ENCODE peak calls at places on chromosomes 11 and 22, in ten cellular contexts. A is MM.1S; W is coronary artery; Q is small intestine; K is posterior vena cava; M is HCEC 1CT; F is astrocyte of the cerebellum; R is thoracic aorta; Z is activated naive CD4-positive, alpha-beta T cell treated with anti-CD3 and anti-CD28 coated beads for 36 hours; X is stimulated activated CD4-positive, alpha-beta T cell treated with anti-CD3 and anti-CD28 coated beads, Interleukin-15, amount 100 ng/mL, for 24 hours. I is an unnamed sample.

GRCh38 chr22:32607086-32607485 is 132.5 kb downstream of the FBXO7 start:
- DNase-seq in K (peak; percentile 37), R (no peak), Q (no peak), W (no peak), Z (no peak), X (no peak), M (no peak), A (no peak), F (no peak), I (no peak)

GRCh38 chr22:46376908-46377565 is 41.5 kb downstream of the TRMU start:
- DNase-seq in K (no peak), W (no peak), X (no peak), Q (no peak), M (no peak), R (no peak), A (no peak), F (no peak), Z (no peak), I (no peak)

GRCh38 chr11:69189059-69189458 is 33.3 kb downstream of the SMIM38 start:
- DNase-seq in X (no peak), R (no peak), W (no peak), M (no peak), K (no peak), A (no peak), F (no peak), Z (no peak), Q (no peak), I (no peak)

GRCh38 chr11:9814108-9814507 is 150.2 kb downstream of the SWAP70 start:
- DNase-seq in Q (no peak), R (no peak), Z (no peak), X (no peak), K (no peak), W (no peak), M (no peak), F (no peak), A (no peak), I (no peak)

GRCh38 chr11:121890377-121890776 is 225.6 kb downstream of the BLID start:
- DNase-seq in Q (no peak), F (peak; percentile 98), K (no peak), W (no peak), X (no peak), A (no peak), Z (no peak), M (peak; percentile 65), R (no peak), I (peak; percentile 56)

GRCh38 chr11:94417386-94417987 is 16.3 kb upstream of the GPR83 start:
- DNase-seq in F (peak; percentile 33), A (peak; percentile 9), W (no peak), M (peak; percentile 69), R (no peak), X (no peak), Q (peak; percentile 28), K (no peak), Z (no peak), I (peak; percentile 51)

GRCh38 chr11:130816516-130816915 is 99.8 kb downstream of the SNX19 start:
- DNase-seq in Z (no peak), R (no peak), W (no peak), F (no peak), A (no peak), Q (peak; percentile 75), X (no peak), K (no peak), M (no peak), I (no peak)

GRCh38 chr11:44958165-44958564 is 7.5 kb upstream of the TP53I11 start:
- DNase-seq in F (no peak), W (no peak), Z (no peak), X (no peak), Q (peak; percentile 90), A (no peak), R (no peak), K (no peak), M (no peak), I (no peak)

GRCh38 chr11:106706355-106706754 is 311.9 kb downstream of the GUCY1A2 start:
- DNase-seq in Q (no peak), M (peak; percentile 84), Z (no peak), F (no peak), A (no peak), R (no peak), W (no peak), X (no peak), K (no peak), I (peak; percentile 83)

GRCh38 chr11:75066061-75066460 is 30.6 kb downstream of the OR2AT4 start:
- DNase-seq in M (peak; percentile 56), K (no peak), F (no peak), A (no peak), R (no peak), Q (no peak), X (no peak), W (no peak), Z (no peak), I (peak; percentile 71)

GRCh38 chr11:5600374-5600851 is 4.0 kb downstream of the TRIM6 start:
- DNase-seq in F (peak; percentile 74), M (peak; percentile 78), X (peak; percentile 69), Z (peak; percentile 79), W (no peak), Q (peak; percentile 68), K (peak; percentile 91), R (no peak), A (peak; percentile 67), I (peak; percentile 79)

GRCh38 chr11:116563028-116563712 is 209.6 kb downstream of the BUD13 start:
- DNase-seq in A (no peak), Z (no peak), R (no peak), M (no peak), F (no peak), K (no peak), Q (peak; percentile 89), X (no peak), W (no peak), I (peak; percentile 63)

GRCh38 chr11:64925536-64926449 is 1.3 kb downstream of the PPP2R5B start:
- DNase-seq in A (no peak), F (no peak), X (no peak), M (no peak), Z (no peak), W (no peak), K (no peak), Q (no peak), R (no peak), I (no peak)

GRCh38 chr11:35066783-35067476 is 72.0 kb upstream of the CD44 start:
- DNase-seq in M (no peak), Q (peak; percentile 43), R (no peak), Z (peak; percentile 65), A (peak; percentile 46), K (no peak), F (no peak), W (no peak), X (peak; percentile 49), I (no peak)

GRCh38 chr11:117002639-117003305 is 95.5 kb downstream of the SIK3 start:
- DNase-seq in K (no peak), Q (no peak), X (no peak), M (no peak), Z (no peak), A (no peak), R (no peak), F (no peak), W (no peak), I (no peak)

GRCh38 chr11:60263434-60263833 is 17.0 kb upstream of the MS4A4A start:
- DNase-seq in W (no peak), A (no peak), R (no peak), F (no peak), K (no peak), M (no peak), Z (no peak), X (no peak), Q (no peak), I (no peak)

I was measured in ELR.